ENCODE peak calls at places on chromosomes 16 and 17, in eight cellular contexts. One of them, this sample, is unnamed.

GRCh38 chr16:450385-450784 is 24.9 kb downstream of the RAB11FIP3 start:
- DNase-seq in CD8-positive, alpha-beta T cell: no peak
- DNase-seq in heart right ventricle: no peak
- DNase-seq in heart left ventricle: no peak
- DNase-seq in CD8-positive, alpha-beta memory T cell: no peak
- DNase-seq in mucosa of descending colon: no peak
- DNase-seq in lung: no peak
- DNase-seq in OCI-LY7: peak; percentile 12
- DNase-seq in this sample: no peak

GRCh38 chr16:67882374-67883145 is 2.1 kb upstream of the NRN1L start:
- DNase-seq in CD8-positive, alpha-beta T cell: no peak
- DNase-seq in heart right ventricle: peak; percentile 64
- DNase-seq in heart left ventricle: peak; percentile 86
- DNase-seq in CD8-positive, alpha-beta memory T cell: no peak
- DNase-seq in mucosa of descending colon: no peak
- DNase-seq in lung: no peak
- DNase-seq in OCI-LY7: no peak
- DNase-seq in this sample: no peak

GRCh38 chr16:48454051-48454450 is 68.8 kb upstream of the SIAH1 start:
- DNase-seq in CD8-positive, alpha-beta T cell: no peak
- DNase-seq in heart right ventricle: no peak
- DNase-seq in heart left ventricle: no peak
- DNase-seq in CD8-positive, alpha-beta memory T cell: no peak
- DNase-seq in mucosa of descending colon: no peak
- DNase-seq in lung: no peak
- DNase-seq in OCI-LY7: no peak
- DNase-seq in this sample: no peak

GRCh38 chr17:81049973-81050551 is 15.1 kb downstream of the BAIAP2 start:
- DNase-seq in CD8-positive, alpha-beta T cell: no peak
- DNase-seq in heart right ventricle: peak; percentile 65
- DNase-seq in heart left ventricle: no peak
- DNase-seq in CD8-positive, alpha-beta memory T cell: no peak
- DNase-seq in mucosa of descending colon: peak; percentile 75
- DNase-seq in lung: peak; percentile 74
- DNase-seq in OCI-LY7: no peak
- DNase-seq in this sample: no peak

GRCh38 chr17:34652001-34652400 is 72.6 kb downstream of the TMEM132E start:
- DNase-seq in CD8-positive, alpha-beta T cell: no peak
- DNase-seq in heart right ventricle: no peak
- DNase-seq in heart left ventricle: no peak
- DNase-seq in CD8-positive, alpha-beta memory T cell: no peak
- DNase-seq in mucosa of descending colon: no peak
- DNase-seq in lung: no peak
- DNase-seq in OCI-LY7: no peak
- DNase-seq in this sample: no peak

GRCh38 chr16:81442220-81442908 is 2.2 kb upstream of the CMIP start:
- DNase-seq in CD8-positive, alpha-beta T cell: no peak
- DNase-seq in heart right ventricle: no peak
- DNase-seq in heart left ventricle: no peak
- DNase-seq in CD8-positive, alpha-beta memory T cell: peak; percentile 36
- DNase-seq in mucosa of descending colon: no peak
- DNase-seq in lung: no peak
- DNase-seq in OCI-LY7: no peak
- DNase-seq in this sample: no peak

GRCh38 chr16:56927471-56927870 is 4.5 kb upstream of the HERPUD1 start:
- DNase-seq in CD8-positive, alpha-beta T cell: no peak
- DNase-seq in heart right ventricle: no peak
- DNase-seq in heart left ventricle: no peak
- DNase-seq in CD8-positive, alpha-beta memory T cell: no peak
- DNase-seq in mucosa of descending colon: no peak
- DNase-seq in lung: no peak
- DNase-seq in OCI-LY7: peak; percentile 71
- DNase-seq in this sample: no peak

GRCh38 chr17:64152428-64153125 is 22.6 kb upstream of the ERN1 start:
- DNase-seq in CD8-positive, alpha-beta T cell: no peak
- DNase-seq in heart right ventricle: no peak
- DNase-seq in heart left ventricle: no peak
- DNase-seq in CD8-positive, alpha-beta memory T cell: no peak
- DNase-seq in mucosa of descending colon: no peak
- DNase-seq in lung: no peak
- DNase-seq in OCI-LY7: no peak
- DNase-seq in this sample: no peak

DNA sequence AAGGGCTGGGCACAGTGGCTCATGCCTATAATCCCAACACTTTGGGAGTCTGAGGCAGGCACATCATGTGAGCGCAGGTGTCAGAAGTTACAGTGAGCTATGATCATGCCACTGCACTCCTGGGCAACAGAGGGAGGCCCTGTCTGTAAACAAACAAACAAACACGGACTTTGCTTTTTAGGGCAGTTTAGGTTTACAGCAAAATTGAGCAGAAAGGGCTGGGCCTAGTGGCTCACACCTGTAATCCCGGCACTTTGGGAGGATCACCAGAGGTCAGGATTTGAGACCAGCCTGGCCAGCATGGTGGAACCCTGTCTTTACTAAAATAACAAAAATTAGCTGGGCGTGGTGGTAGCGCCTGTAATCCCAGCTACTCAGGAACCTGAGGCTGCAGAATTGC is 3.3 kb upstream of the CARHSP1 start:
- DNase-seq in CD8-positive, alpha-beta T cell: no peak
- DNase-seq in heart right ventricle: no peak
- DNase-seq in heart left ventricle: no peak
- DNase-seq in CD8-positive, alpha-beta memory T cell: no peak
- DNase-seq in mucosa of descending colon: no peak
- DNase-seq in lung: no peak
- DNase-seq in OCI-LY7: no peak
- DNase-seq in this sample: no peak
- H3K4me1 ChIP-seq in CD8-positive, alpha-beta T cell: peaks cover 30% of the 10 kb centered on the region
- H3K4me1 ChIP-seq in heart right ventricle: peaks cover 18% of the 10 kb centered on the region
- H3K4me1 ChIP-seq in heart left ventricle: peaks cover under 1% of the 10 kb centered on the region
- H3K4me1 ChIP-seq in CD8-positive, alpha-beta memory T cell: peaks cover 19% of the 10 kb centered on the region
- H3K4me1 ChIP-seq in mucosa of descending colon: peaks cover 18% of the 10 kb centered on the region
- H3K4me1 ChIP-seq in lung: no peaks in the 10 kb centered on the region
- H3K4me1 ChIP-seq in OCI-LY7: peaks cover 36% of the 10 kb centered on the region
- H3K4me1 ChIP-seq in this sample: peaks cover 11% of the 10 kb centered on the region

GRCh38 chr17:7716299-7716886 is 1.2 kb upstream of the DNAH2 start:
- DNase-seq in CD8-positive, alpha-beta T cell: no peak
- DNase-seq in heart right ventricle: no peak
- DNase-seq in heart left ventricle: no peak
- DNase-seq in CD8-positive, alpha-beta memory T cell: no peak
- DNase-seq in mucosa of descending colon: no peak
- DNase-seq in lung: no peak
- DNase-seq in OCI-LY7: no peak
- DNase-seq in this sample: no peak

GRCh38 chr17:7719661-7720060 is 2.1 kb downstream of the DNAH2 start:
- DNase-seq in CD8-positive, alpha-beta T cell: no peak
- DNase-seq in heart right ventricle: no peak
- DNase-seq in heart left ventricle: no peak
- DNase-seq in CD8-positive, alpha-beta memory T cell: no peak
- DNase-seq in mucosa of descending colon: no peak
- DNase-seq in lung: no peak
- DNase-seq in OCI-LY7: no peak
- DNase-seq in this sample: no peak

GRCh38 chr17:7716901-7717755 is at the start of gene DNAH2:
- DNase-seq in CD8-positive, alpha-beta T cell: peak; percentile 25
- DNase-seq in heart right ventricle: peak; percentile 78
- DNase-seq in heart left ventricle: peak; percentile 79
- DNase-seq in CD8-positive, alpha-beta memory T cell: no peak
- DNase-seq in mucosa of descending colon: peak; percentile 79
- DNase-seq in lung: peak; percentile 85
- DNase-seq in OCI-LY7: no peak
- DNase-seq in this sample: no peak

GRCh38 chr17:7720125-7720524 is 2.6 kb downstream of the DNAH2 start:
- DNase-seq in CD8-positive, alpha-beta T cell: no peak
- DNase-seq in heart right ventricle: no peak
- DNase-seq in heart left ventricle: no peak
- DNase-seq in CD8-positive, alpha-beta memory T cell: no peak
- DNase-seq in mucosa of descending colon: no peak
- DNase-seq in lung: no peak
- DNase-seq in OCI-LY7: no peak
- DNase-seq in this sample: no peak

DNA sequence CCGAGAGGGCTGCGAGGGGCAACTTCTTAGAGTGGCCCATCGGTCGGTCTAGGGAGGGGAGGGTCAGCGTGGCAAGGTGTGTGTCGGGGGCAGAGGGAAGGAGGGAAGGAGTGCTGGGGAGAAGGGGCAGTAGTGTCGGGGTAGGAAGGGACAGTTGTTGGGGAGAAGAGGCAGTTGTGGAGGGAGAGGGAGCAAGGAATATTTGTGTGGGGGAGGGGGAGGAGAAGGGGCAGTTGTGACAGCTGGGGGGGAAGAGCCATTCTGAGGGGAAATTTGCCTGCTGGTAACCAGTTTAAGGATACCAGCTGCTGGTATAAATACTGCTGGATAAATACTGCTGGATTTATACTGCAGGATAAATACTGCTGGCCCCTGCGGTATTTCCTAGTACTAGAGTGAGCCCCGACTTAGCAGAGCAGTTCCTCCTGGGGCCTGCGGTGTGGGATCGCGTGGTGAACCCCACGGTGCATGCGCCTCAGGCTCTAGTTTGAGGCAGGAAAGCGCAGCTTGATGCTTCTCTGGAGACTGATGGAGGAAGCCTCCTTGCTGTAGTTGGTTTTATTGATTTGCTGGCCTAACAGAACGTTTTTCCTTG is 309 bp downstream of the DNAH2 start:
- DNase-seq in CD8-positive, alpha-beta T cell: no peak
- DNase-seq in heart right ventricle: no peak
- DNase-seq in heart left ventricle: no peak
- DNase-seq in CD8-positive, alpha-beta memory T cell: no peak
- DNase-seq in mucosa of descending colon: no peak
- DNase-seq in lung: no peak
- DNase-seq in OCI-LY7: no peak
- DNase-seq in this sample: no peak
- H3K4me3 ChIP-seq in CD8-positive, alpha-beta T cell: peak overlapping the region; percentile 55
- H3K4me3 ChIP-seq in heart right ventricle: peak overlapping the region; percentile 51
- H3K4me3 ChIP-seq in heart left ventricle: peak overlapping the region; percentile 60
- H3K4me3 ChIP-seq in CD8-positive, alpha-beta memory T cell: peak overlapping the region; percentile 32
- H3K4me3 ChIP-seq in mucosa of descending colon: no peak overlapping the region
- H3K4me3 ChIP-seq in lung: no peak overlapping the region
- H3K4me3 ChIP-seq in OCI-LY7: no peak overlapping the region
- H3K4me3 ChIP-seq in this sample: peak overlapping the region; percentile 37

DNA sequence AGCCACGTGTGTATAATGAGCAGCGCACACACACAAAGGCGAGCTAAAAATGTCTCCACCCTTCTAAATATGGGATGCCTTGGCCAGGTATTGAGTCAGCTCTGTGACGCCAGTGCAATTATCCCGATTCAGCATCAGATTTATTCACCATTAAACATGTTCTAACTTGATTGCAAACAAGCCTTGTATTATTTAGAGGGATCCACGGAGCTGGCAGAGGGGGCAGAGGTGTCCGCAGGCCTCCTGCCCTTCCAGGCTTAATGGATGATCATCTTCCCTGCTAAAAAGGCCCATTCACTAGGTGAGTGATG is 591.7 kb downstream of the MAF start:
- DNase-seq in CD8-positive, alpha-beta T cell: no peak
- DNase-seq in heart right ventricle: no peak
- DNase-seq in heart left ventricle: no peak
- DNase-seq in CD8-positive, alpha-beta memory T cell: no peak
- DNase-seq in mucosa of descending colon: no peak
- DNase-seq in lung: no peak
- DNase-seq in OCI-LY7: no peak
- DNase-seq in this sample: no peak
- H3K36me3 ChIP-seq in CD8-positive, alpha-beta T cell: no peaks in the 10 kb centered on the region
- H3K36me3 ChIP-seq in heart right ventricle: no peaks in the 10 kb centered on the region
- H3K36me3 ChIP-seq in heart left ventricle: no peaks in the 10 kb centered on the region
- H3K36me3 ChIP-seq in CD8-positive, alpha-beta memory T cell: no peaks in the 10 kb centered on the region
- H3K36me3 ChIP-seq in mucosa of descending colon: no peaks in the 10 kb centered on the region
- H3K36me3 ChIP-seq in lung: no peaks in the 10 kb centered on the region
- H3K36me3 ChIP-seq in OCI-LY7: no peaks in the 10 kb centered on the region
- H3K36me3 ChIP-seq in this sample: no peaks in the 10 kb centered on the region

GRCh38 chr17:49020609-49021008 is 23.4 kb downstream of the IGF2BP1 start:
- DNase-seq in CD8-positive, alpha-beta T cell: no peak
- DNase-seq in heart right ventricle: no peak
- DNase-seq in heart left ventricle: no peak
- DNase-seq in CD8-positive, alpha-beta memory T cell: no peak
- DNase-seq in mucosa of descending colon: no peak
- DNase-seq in lung: no peak
- DNase-seq in OCI-LY7: no peak
- DNase-seq in this sample: no peak

GRCh38 chr17:49021095-49021767 is 24.0 kb downstream of the IGF2BP1 start:
- DNase-seq in CD8-positive, alpha-beta T cell: no peak
- DNase-seq in heart right ventricle: no peak
- DNase-seq in heart left ventricle: no peak
- DNase-seq in CD8-positive, alpha-beta memory T cell: no peak
- DNase-seq in mucosa of descending colon: no peak
- DNase-seq in lung: no peak
- DNase-seq in OCI-LY7: no peak
- DNase-seq in this sample: no peak

GRCh38 chr17:49024523-49024922 is 27.3 kb downstream of the IGF2BP1 start:
- DNase-seq in CD8-positive, alpha-beta T cell: no peak
- DNase-seq in heart right ventricle: no peak
- DNase-seq in heart left ventricle: no peak
- DNase-seq in CD8-positive, alpha-beta memory T cell: no peak
- DNase-seq in mucosa of descending colon: no peak
- DNase-seq in lung: no peak
- DNase-seq in OCI-LY7: no peak
- DNase-seq in this sample: no peak

GRCh38 chr17:49021768-49022103 is 24.6 kb downstream of the IGF2BP1 start:
- DNase-seq in CD8-positive, alpha-beta T cell: no peak
- DNase-seq in heart right ventricle: no peak
- DNase-seq in heart left ventricle: no peak
- DNase-seq in CD8-positive, alpha-beta memory T cell: no peak
- DNase-seq in mucosa of descending colon: no peak
- DNase-seq in lung: no peak
- DNase-seq in OCI-LY7: no peak
- DNase-seq in this sample: no peak

DNA sequence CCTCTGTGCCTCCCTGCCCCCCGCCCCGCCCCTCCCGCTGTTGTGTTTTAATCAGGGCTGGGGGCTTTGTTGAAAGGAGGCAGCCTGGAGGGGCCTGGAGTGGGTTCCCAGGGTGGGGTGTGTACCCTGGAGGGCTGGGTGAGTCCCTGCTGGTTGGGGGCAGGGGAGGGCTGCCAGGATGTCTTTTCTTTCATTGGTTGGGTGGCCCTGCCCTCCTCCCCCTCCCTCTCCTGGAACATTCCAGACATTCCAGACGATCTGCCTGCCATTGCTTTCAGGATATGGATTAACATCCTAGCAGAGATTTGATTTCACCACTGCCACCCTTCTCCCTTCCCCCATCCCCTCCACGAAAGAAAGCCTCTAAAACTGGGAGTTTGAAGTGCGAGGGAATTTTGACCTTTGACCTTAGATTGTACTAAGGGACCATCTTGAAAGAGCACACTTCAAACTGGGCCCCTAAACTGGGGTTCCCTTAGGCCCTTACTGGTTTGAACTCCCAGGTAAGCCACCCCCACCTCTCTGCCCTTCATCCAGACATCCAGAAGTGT is 25.3 kb downstream of the IGF2BP1 start:
- DNase-seq in CD8-positive, alpha-beta T cell: no peak
- DNase-seq in heart right ventricle: no peak
- DNase-seq in heart left ventricle: no peak
- DNase-seq in CD8-positive, alpha-beta memory T cell: no peak
- DNase-seq in mucosa of descending colon: no peak
- DNase-seq in lung: no peak
- DNase-seq in OCI-LY7: no peak
- DNase-seq in this sample: no peak
- H3K4me1 ChIP-seq in CD8-positive, alpha-beta T cell: no peaks in the 10 kb centered on the region
- H3K4me1 ChIP-seq in heart right ventricle: no peaks in the 10 kb centered on the region
- H3K4me1 ChIP-seq in heart left ventricle: no peaks in the 10 kb centered on the region
- H3K4me1 ChIP-seq in CD8-positive, alpha-beta memory T cell: no peaks in the 10 kb centered on the region
- H3K4me1 ChIP-seq in mucosa of descending colon: no peaks in the 10 kb centered on the region
- H3K4me1 ChIP-seq in lung: no peaks in the 10 kb centered on the region
- H3K4me1 ChIP-seq in OCI-LY7: no peaks in the 10 kb centered on the region
- H3K4me1 ChIP-seq in this sample: no peaks in the 10 kb centered on the region

GRCh38 chr17:73291260-73291801 is 20.5 kb downstream of the CDC42EP4 start:
- DNase-seq in CD8-positive, alpha-beta T cell: no peak
- DNase-seq in heart right ventricle: peak; percentile 57
- DNase-seq in heart left ventricle: peak; percentile 90
- DNase-seq in CD8-positive, alpha-beta memory T cell: no peak
- DNase-seq in mucosa of descending colon: peak; percentile 69
- DNase-seq in lung: peak; percentile 80
- DNase-seq in OCI-LY7: no peak
- DNase-seq in this sample: no peak
- H3K4me3 ChIP-seq in CD8-positive, alpha-beta T cell: no peak overlapping the region
- H3K4me3 ChIP-seq in heart right ventricle: no peak overlapping the region
- H3K4me3 ChIP-seq in heart left ventricle: peak overlapping the region; percentile 27
- H3K4me3 ChIP-seq in CD8-positive, alpha-beta memory T cell: no peak overlapping the region
- H3K4me3 ChIP-seq in mucosa of descending colon: no peak overlapping the region
- H3K4me3 ChIP-seq in lung: no peak overlapping the region
- H3K4me3 ChIP-seq in OCI-LY7: no peak overlapping the region
- H3K4me3 ChIP-seq in this sample: no peak overlapping the region